ENCODE peak calls at places on chromosomes 2 and 18, in four cellular contexts. P, D, E and X are unnamed samples.

GRCh38 chr2:168567840-168568239 is 111.8 kb downstream of the CERS6 start:
- DNase-seq in P (no peak), D (no peak), E (no peak), X (no peak)

GRCh38 chr18:59674534-59674933 is 22.7 kb downstream of the CCBE1 start:
- DNase-seq in P (no peak), D (no peak), E (no peak), X (no peak)

GRCh38 chr2:211129798-211130197 is 573.4 kb downstream of the CPS1 start:
- DNase-seq in P (no peak), D (no peak), E (no peak), X (no peak)

GRCh38 chr18:1774261-1774660 is 797.0 kb downstream of the METTL4 start:
- DNase-seq in P (no peak), D (no peak), E (no peak), X (peak; percentile 16)

GRCh38 chr2:46873632-46874068 is 42.0 kb downstream of the MCFD2 start:
- DNase-seq in P (peak; percentile 99), D (peak; percentile 52), E (no peak), X (peak; percentile 42)

GRCh38 chr2:112714836-112715631 is 5.8 kb upstream of the NT5DC4 start:
- DNase-seq in P (peak; percentile 35), D (no peak), E (no peak), X (no peak)

GRCh38 chr2:75561566-75562512 is 1.1 kb upstream of the EVA1A start:
- DNase-seq in P (no peak), D (no peak), E (no peak), X (no peak)

GRCh38 chr2:65326276-65326675 is 98.6 kb downstream of the ACTR2 start:
- DNase-seq in P (no peak), D (no peak), E (no peak), X (no peak)

GRCh38 chr2:161136696-161137324 is 23.4 kb upstream of the TANK start:
- DNase-seq in P (no peak), D (no peak), E (peak; percentile 87), X (no peak)

GRCh38 chr2:18987592-18988073 is 370.8 kb downstream of the OSR1 start:
- DNase-seq in P (peak; percentile 27), D (no peak), E (no peak), X (peak; percentile 34)

GRCh38 chr2:145811467-145812162 is 1291.7 kb upstream of the ZEB2 start:
- DNase-seq in P (no peak), D (no peak), E (no peak), X (no peak)

GRCh38 chr2:153557211-153557610 is 78.6 kb upstream of the RPRM start:
- DNase-seq in P (no peak), D (no peak), E (no peak), X (no peak)

GRCh38 chr18:183769-184168 is 25.4 kb downstream of the USP14 start:
- DNase-seq in P (no peak), D (peak; percentile 3), E (no peak), X (no peak)

GRCh38 chr2:228600265-228600664 is 418.8 kb upstream of the SPHKAP start:
- DNase-seq in P (no peak), D (no peak), E (no peak), X (no peak)

GRCh38 chr2:230319211-230319862 is 7.7 kb upstream of the SP140L start:
- DNase-seq in P (no peak), D (no peak), E (peak; percentile 60), X (no peak)

GRCh38 chr2:235579128-235579527 is 85.3 kb downstream of the AGAP1 start:
- DNase-seq in P (no peak), D (no peak), E (no peak), X (peak; percentile 40)

GRCh38 chr2:157404363-157404762 is 39.5 kb downstream of the CYTIP start:
- DNase-seq in P (no peak), D (no peak), E (peak; percentile 85), X (no peak)

GRCh38 chr2:70094978-70095832 is 7.9 kb downstream of the PCBP1 start:
- DNase-seq in P (no peak), D (no peak), E (no peak), X (peak; percentile 87)

GRCh38 chr18:22032392-22032961 is 136.9 kb upstream of the GATA6 start:
- DNase-seq in P (peak; percentile 81), D (no peak), E (peak; percentile 4), X (peak; percentile 79)

GRCh38 chr2:37641582-37642111 is 29.8 kb downstream of the CDC42EP3 start:
- DNase-seq in P (no peak), D (peak; percentile 79), E (no peak), X (no peak)

GRCh38 chr2:127659408-127660290 is 13.7 kb downstream of the GPR17 start:
- DNase-seq in P (no peak), D (no peak), E (no peak), X (no peak)

GRCh38 chr2:186431306-186431705 is 54.8 kb upstream of the ZC3H15 start:
- DNase-seq in P (no peak), D (no peak), E (no peak), X (no peak)

GRCh38 chr2:208062113-208062512 is 36.8 kb upstream of the PLEKHM3 start:
- DNase-seq in P (no peak), D (no peak), E (no peak), X (peak; percentile 71)

GRCh38 chr2:177606636-177607035 is 214.1 kb downstream of the AGPS start:
- DNase-seq in P (no peak), D (no peak), E (no peak), X (no peak)

GRCh38 chr2:237283136-237283928 is 130.6 kb downstream of the COL6A3 start:
- DNase-seq in P (peak; percentile 25), D (no peak), E (no peak), X (no peak)

GRCh38 chr2:121285077-121285449 is at the start of gene TFCP2L1:
- DNase-seq in P (peak; percentile 54), D (no peak), E (no peak), X (no peak)

GRCh38 chr2:240705204-240705781 is 13.6 kb downstream of the AQP12A start:
- DNase-seq in P (no peak), D (no peak), E (no peak), X (no peak)

GRCh38 chr2:85433511-85434089 is 15.1 kb downstream of the SH2D6 start:
- DNase-seq in P (no peak), D (peak; percentile 91), E (no peak), X (no peak)

GRCh38 chr2:37865640-37866039 is 59.4 kb upstream of the RMDN2 start:
- DNase-seq in P (no peak), D (no peak), E (no peak), X (no peak)

GRCh38 chr18:57561728-57562423 is 24.6 kb downstream of the FECH start:
- DNase-seq in P (peak; percentile 51), D (peak; percentile 68), E (no peak), X (peak; percentile 47)

GRCh38 chr2:131058905-131059304 is 34.4 kb downstream of the FAM168B start:
- DNase-seq in P (no peak), D (no peak), E (no peak), X (no peak)

GRCh38 chr2:66839551-66840320 is 404.8 kb downstream of the MEIS1 start:
- DNase-seq in P (no peak), D (no peak), E (no peak), X (no peak)

DNA sequence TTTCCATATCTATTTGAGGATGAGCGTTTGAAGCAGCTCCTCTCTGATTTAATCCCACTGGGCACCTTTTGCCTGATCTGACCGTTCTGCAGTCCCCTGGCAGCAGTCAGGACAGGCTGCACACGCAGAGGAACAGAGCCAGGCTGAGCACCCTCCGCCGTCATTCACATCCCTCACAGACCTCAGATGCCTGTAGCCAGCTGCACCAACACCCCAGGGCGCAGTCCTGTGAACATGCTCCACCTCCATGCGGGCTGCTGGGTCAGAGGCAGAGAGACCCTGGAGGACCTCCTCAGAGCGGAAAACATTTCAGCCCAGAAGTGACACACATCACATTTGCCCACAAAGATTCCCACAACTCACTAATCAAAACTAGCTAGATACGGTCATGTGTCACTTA is 146.1 kb downstream of the SEPTIN10 start:
- DNase-seq in P (no peak), D (peak; percentile 57), E (no peak), X (no peak)
- TF ChIP-seq PBX3 in P (no peak), D (no peak), E (no peak), X (no peak)

GRCh38 chr18:73556904-73557303 is 590.7 kb downstream of the FBXO15 start:
- DNase-seq in P (no peak), D (no peak), E (no peak), X (no peak)

GRCh38 chr18:73545497-73545896 is 602.1 kb downstream of the FBXO15 start:
- DNase-seq in P (no peak), D (no peak), E (no peak), X (peak; percentile 1)

GRCh38 chr18:73552171-73552570 is 595.5 kb downstream of the FBXO15 start:
- DNase-seq in P (no peak), D (no peak), E (no peak), X (no peak)

GRCh38 chr18:73549236-73549635 is 598.4 kb downstream of the FBXO15 start:
- DNase-seq in P (no peak), D (no peak), E (no peak), X (no peak)

GRCh38 chr18:73551211-73551610 is 596.4 kb downstream of the FBXO15 start:
- DNase-seq in P (no peak), D (no peak), E (no peak), X (no peak)
- TF ChIP-seq PBX3 in P (no peak), D (no peak), E (no peak), X (no peak)

GRCh38 chr18:62384068-62384467 is 59.0 kb downstream of the TNFRSF11A start:
- DNase-seq in P (no peak), D (no peak), E (no peak), X (no peak)

GRCh38 chr18:62386616-62387015 is 61.5 kb downstream of the TNFRSF11A start:
- DNase-seq in P (no peak), D (no peak), E (no peak), X (no peak)

GRCh38 chr18:62386091-62386490 is 61.0 kb downstream of the TNFRSF11A start:
- DNase-seq in P (no peak), D (no peak), E (no peak), X (no peak)

GRCh38 chr18:62387257-62387656 is 62.1 kb downstream of the TNFRSF11A start:
- DNase-seq in P (no peak), D (no peak), E (no peak), X (no peak)

DNA sequence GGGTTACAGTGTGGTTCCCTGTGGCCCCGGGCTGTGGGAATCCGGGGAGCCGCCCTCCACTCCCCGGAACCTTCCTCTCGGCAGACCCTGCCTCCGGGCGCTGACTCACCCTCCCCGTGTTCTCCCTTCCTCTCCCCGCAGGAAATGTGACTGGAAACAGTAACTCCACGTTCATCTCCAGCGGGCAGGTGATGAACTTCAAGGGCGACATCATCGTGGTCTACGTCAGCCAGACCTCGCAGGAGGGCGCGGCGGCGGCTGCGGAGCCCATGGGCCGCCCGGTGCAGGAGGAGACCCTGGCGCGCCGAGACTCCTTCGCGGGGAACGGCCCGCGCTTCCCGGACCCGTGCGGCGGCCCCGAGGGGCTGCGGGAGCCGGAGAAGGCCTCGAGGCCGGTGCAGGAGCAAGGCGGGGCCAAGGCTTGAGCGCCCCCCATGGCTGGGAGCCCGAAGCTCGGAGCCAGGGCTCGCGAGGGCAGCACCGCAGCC is 59.5 kb downstream of the TNFRSF11A start:
- DNase-seq in P (peak; percentile 25), D (no peak), E (no peak), X (no peak)
- TF ChIP-seq PBX3 in P (no peak), D (no peak), E (no peak), X (no peak)

GRCh38 chr2:176129013-176129796 is at the start of gene HOXD8:
- DNase-seq in P (peak; percentile 38), D (peak; percentile 88), E (no peak), X (no peak)
- TF ChIP-seq PBX3 in P (peak; percentile 91), D (peak; percentile 88), E (no peak), X (no peak)